ENCODE peak calls at places on chromosome 22, in five cellular contexts. T, S, U, K and N are unnamed samples.

GRCh38 chr22:49724893-49725489 is 102.7 kb downstream of the BRD1 start:
- DNase-seq in U (peak; percentile 0), K (peak; percentile 68), S (peak; percentile 67), T (peak; percentile 62), N (no peak)

GRCh38 chr22:20516399-20516798 is 9.0 kb downstream of the MED15 start:
- DNase-seq in S (no peak), T (no peak), U (no peak), K (no peak), N (no peak)

GRCh38 chr22:48356731-48357130 is 1470.9 kb downstream of the BRD1 start:
- DNase-seq in K (no peak), U (no peak), T (no peak), S (no peak), N (no peak)

GRCh38 chr22:31628362-31628761 is 33.7 kb downstream of the PISD start:
- DNase-seq in U (no peak), K (peak; percentile 42), T (no peak), S (no peak), N (no peak)

GRCh38 chr22:47782461-47783075 is 1020.1 kb downstream of the TBC1D22A start:
- DNase-seq in U (no peak), S (no peak), T (no peak), K (no peak), N (no peak)

GRCh38 chr22:37100589-37101127 is 8.9 kb downstream of the TMPRSS6 start:
- DNase-seq in T (no peak), U (no peak), K (peak; percentile 43), S (no peak), N (no peak)

GRCh38 chr22:30744224-30744623 is 49.5 kb downstream of the OSBP2 start:
- DNase-seq in S (no peak), U (no peak), K (no peak), T (no peak), N (no peak)

GRCh38 chr22:32541481-32541880 is 66.9 kb downstream of the FBXO7 start:
- DNase-seq in T (no peak), S (no peak), K (no peak), U (no peak), N (no peak)

GRCh38 chr22:43216738-43217137 is 29.8 kb upstream of the TTLL12 start:
- DNase-seq in S (no peak), T (no peak), U (no peak), K (no peak), N (no peak)

GRCh38 chr22:28930357-28931007 is 47.1 kb downstream of the ZNRF3 start:
- DNase-seq in K (peak; percentile 9), S (no peak), U (no peak), T (no peak), N (no peak)

GRCh38 chr22:42717197-42717967 is 3.3 kb downstream of the A4GALT start:
- DNase-seq in U (no peak), K (peak; percentile 68), T (no peak), S (peak; percentile 33), N (peak; percentile 59)

GRCh38 chr22:49999901-50000586 is 12.5 kb downstream of the IL17REL start:
- DNase-seq in U (no peak), T (no peak), S (no peak), K (no peak), N (no peak)

GRCh38 chr22:43434601-43435311 is 22.9 kb downstream of the MPPED1 start:
- DNase-seq in S (no peak), U (no peak), T (no peak), K (no peak), N (no peak)

GRCh38 chr22:47605441-47605840 is 843.0 kb downstream of the TBC1D22A start:
- DNase-seq in U (no peak), T (no peak), S (no peak), K (no peak), N (no peak)

GRCh38 chr22:41976070-41976901 is 7.0 kb downstream of the SEPTIN3 start:
- DNase-seq in K (peak; percentile 32), T (peak; percentile 32), S (peak; percentile 42), U (no peak), N (peak; percentile 62)

GRCh38 chr22:42433754-42434153 is 1.6 kb upstream of the NFAM1 start:
- DNase-seq in U (no peak), K (no peak), T (no peak), S (no peak), N (no peak)

GRCh38 chr22:47691152-47691895 is 928.9 kb downstream of the TBC1D22A start:
- DNase-seq in S (no peak), U (no peak), T (no peak), K (no peak), N (no peak)

GRCh38 chr22:30843245-30843644 is 125.3 kb downstream of the MORC2 start:
- DNase-seq in U (no peak), T (no peak), S (no peak), K (no peak), N (no peak)

GRCh38 chr22:49768077-49768476 is 59.6 kb downstream of the BRD1 start:
- DNase-seq in S (no peak), T (no peak), K (no peak), U (no peak), N (no peak)

GRCh38 chr22:32877196-32877595 is 75.7 kb downstream of the TIMP3 start:
- DNase-seq in T (no peak), K (no peak), S (no peak), U (no peak), N (no peak)

GRCh38 chr22:49398646-49399045 is 429.0 kb downstream of the BRD1 start:
- DNase-seq in S (no peak), U (no peak), K (no peak), T (no peak), N (no peak)